ENCODE peak calls at places on chromosome 22, in eight cellular contexts. H, J, C, E, G, O, Q and Y are unnamed samples. For H3K36me3, the result is how much of the 10 kb centered on the place peaks cover.

GRCh38 chr22:37726240-37726887 is 29.5 kb downstream of the TRIOBP start:
- DNase-seq in H (no peak), G (no peak), J (no peak), Q (peak), E (no peak), O (no peak), C (no peak), Y (no peak)

GRCh38 chr22:43723816-43724215 is 88.3 kb downstream of the EFCAB6 start:
- DNase-seq in E (no peak), H (peak), C (no peak), Q (no peak), O (no peak), J (no peak), G (peak), Y (no peak)

GRCh38 chr22:44999231-44999630 is 10.6 kb downstream of the PHF21B start:
- DNase-seq in Q (no peak), E (no peak), G (no peak), J (no peak), H (no peak), O (no peak), C (no peak), Y (no peak)

GRCh38 chr22:29044657-29045176 is 16.9 kb downstream of the C22orf31 start:
- DNase-seq in Q (peak), E (no peak), O (peak), J (no peak), G (no peak), H (peak), C (no peak), Y (no peak)

GRCh38 chr22:45696227-45696626 is 24.6 kb downstream of the ATXN10 start:
- DNase-seq in Q (no peak), G (no peak), E (no peak), C (no peak), O (no peak), J (no peak), H (no peak), Y (no peak)

GRCh38 chr22:43515902-43516301 is 104.1 kb downstream of the MPPED1 start:
- DNase-seq in J (no peak), C (no peak), E (no peak), Q (no peak), H (no peak), G (no peak), O (no peak), Y (no peak)

GRCh38 chr22:29080061-29080975 is 7.5 kb downstream of the KREMEN1 start:
- DNase-seq in C (no peak), J (peak), O (peak), E (no peak), H (peak), Q (peak), G (peak), Y (no peak)

GRCh38 chr22:43343262-43343988 is at the start of gene SCUBE1:
- DNase-seq in J (peak), G (peak), C (peak), O (no peak), Q (peak), E (peak), H (peak), Y (no peak)

GRCh38 chr22:46239261-46240048 is 10.6 kb downstream of the CDPF1 start:
- DNase-seq in J (no peak), H (no peak), Q (no peak), E (no peak), O (no peak), G (no peak), C (no peak), Y (no peak)

GRCh38 chr22:31445642-31446041 is 44.0 kb downstream of the EIF4ENIF1 start:
- DNase-seq in G (no peak), Q (no peak), J (no peak), H (no peak), C (no peak), E (no peak), O (no peak), Y (no peak)

GRCh38 chr22:31447337-31447736 is 42.3 kb downstream of the EIF4ENIF1 start:
- DNase-seq in J (no peak), G (no peak), E (no peak), O (no peak), H (no peak), Q (no peak), C (no peak), Y (no peak)

GRCh38 chr22:31446208-31446607 is 43.4 kb downstream of the EIF4ENIF1 start:
- DNase-seq in H (no peak), G (no peak), Q (no peak), C (no peak), E (no peak), J (no peak), O (no peak), Y (no peak)

GRCh38 chr22:31448382-31448781 is 41.3 kb downstream of the EIF4ENIF1 start:
- DNase-seq in O (no peak), J (no peak), H (no peak), E (no peak), C (no peak), Q (no peak), G (no peak), Y (no peak)

DNA sequence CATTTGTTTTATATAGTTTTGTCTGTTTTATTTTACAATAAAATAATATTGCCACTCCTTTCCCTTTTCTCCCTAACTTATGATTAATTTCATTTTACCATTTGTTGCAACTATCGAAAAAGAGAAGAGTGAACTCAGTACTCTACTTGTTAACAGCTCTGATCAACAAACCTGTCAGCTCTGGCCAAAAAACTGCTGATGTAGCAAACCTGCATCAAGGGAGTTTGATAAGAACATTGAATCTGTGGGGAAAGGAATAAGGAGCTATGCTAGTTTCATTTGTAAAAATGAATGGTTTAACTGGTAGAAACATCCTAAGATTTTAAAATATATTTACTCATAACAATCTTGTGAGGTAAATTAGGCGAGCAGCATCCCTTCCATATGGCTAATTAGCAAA is 42.9 kb downstream of the EIF4ENIF1 start:
- DNase-seq in E (no peak), G (no peak), H (no peak), C (no peak), Q (no peak), O (no peak), J (no peak), Y (no peak)
- H3K36me3 ChIP-seq in E (under half), G (under half), H (under half), C (under half), Q (under half), O (half or more), J (under half), Y (under half)

GRCh38 chr22:39728236-39728860 is 157.8 kb downstream of the CACNA1I start:
- DNase-seq in H (no peak), Q (no peak), O (no peak), E (no peak), G (no peak), C (no peak), J (no peak), Y (no peak)
- H3K4me3 ChIP-seq in H (no peak), Q (no peak), O (no peak), E (no peak), G (no peak), C (no peak), J (no peak), Y (no peak)

GRCh38 chr22:19520566-19521305 is 3.5 kb downstream of the CLDN5 start:
- DNase-seq in J (no peak), O (no peak), E (no peak), C (no peak), H (no peak), Q (no peak), G (no peak), Y (no peak)
- TF ChIP-seq CTCF in J (no peak), O (no peak), E (no peak), C (no peak), H (no peak), Q (no peak), G (no peak), Y (no peak)

DNA sequence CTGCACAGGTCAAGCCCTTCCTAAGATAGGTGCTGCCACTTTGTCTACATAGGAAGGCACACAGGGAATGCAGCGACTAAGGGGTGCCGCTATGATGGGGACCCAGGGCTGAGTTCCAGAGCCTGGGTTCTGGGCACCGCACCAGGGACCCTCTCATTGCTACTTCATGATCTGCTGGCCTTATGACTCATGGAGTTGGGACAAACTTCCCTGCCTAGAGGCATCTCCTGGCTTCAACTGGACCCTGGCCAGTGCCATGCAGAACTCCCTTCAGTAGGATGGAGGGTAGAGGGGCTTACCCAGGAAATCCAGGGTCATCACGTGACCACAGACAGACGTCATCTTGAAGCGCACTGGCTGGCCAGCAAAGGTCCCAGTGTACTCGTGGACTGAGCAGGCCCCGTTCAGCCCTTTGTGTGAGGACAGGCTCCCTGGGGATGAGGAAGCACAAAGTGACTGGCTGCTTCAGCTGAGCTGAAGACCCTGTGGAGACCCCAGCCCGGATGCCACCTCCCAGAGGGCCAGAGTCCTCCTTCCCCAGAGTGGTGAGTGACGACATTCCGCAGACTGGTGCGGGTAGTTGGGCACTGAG is 8.4 kb downstream of the TOP3B start:
- DNase-seq in E (no peak), Q (no peak), J (no peak), O (no peak), H (no peak), C (no peak), G (no peak), Y (no peak)
- H3K36me3 ChIP-seq in E (under half), Q (under half), J (under half), O (under half), H (under half), C (under half), G (under half), Y (half or more)

GRCh38 chr22:27100323-27100722 is 442.9 kb downstream of the MIAT start:
- DNase-seq in Q (no peak), C (no peak), H (no peak), O (no peak), E (no peak), G (no peak), J (no peak), Y (no peak)

GRCh38 chr22:27099896-27100295 is 442.5 kb downstream of the MIAT start:
- DNase-seq in O (no peak), E (no peak), C (no peak), J (no peak), G (no peak), Q (no peak), H (no peak), Y (no peak)

GRCh38 chr22:27100789-27101188 is 443.4 kb downstream of the MIAT start:
- DNase-seq in C (peak), E (no peak), O (no peak), G (no peak), J (no peak), Q (peak), H (no peak), Y (no peak)

GRCh38 chr22:27097933-27098332 is 440.5 kb downstream of the MIAT start:
- DNase-seq in O (no peak), H (no peak), J (no peak), G (no peak), C (no peak), Q (no peak), E (no peak), Y (no peak)

DNA sequence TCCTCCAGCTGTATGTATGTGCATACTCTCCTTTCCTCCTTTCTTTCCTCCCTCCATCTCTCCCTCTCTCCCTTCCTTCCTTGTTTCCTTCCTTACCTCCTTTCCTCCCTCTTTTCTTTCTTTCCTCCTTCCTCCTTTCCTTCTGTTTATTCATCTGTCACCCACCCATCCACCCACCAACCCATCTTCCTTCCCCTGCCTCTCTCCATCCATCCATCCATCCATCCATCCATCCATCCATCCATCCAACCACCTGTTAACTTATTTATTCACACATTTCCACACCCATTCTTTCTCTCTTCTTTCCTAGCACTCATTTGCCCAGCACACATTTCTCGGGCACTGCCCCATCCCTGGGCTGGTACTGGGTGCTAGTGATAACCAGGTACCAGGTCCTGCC is 443.9 kb downstream of the MIAT start:
- DNase-seq in O (no peak), H (no peak), Q (no peak), G (no peak), C (no peak), E (no peak), J (no peak), Y (no peak)
- H3K4me3 ChIP-seq in O (no peak), H (no peak), Q (no peak), G (no peak), C (no peak), E (no peak), J (no peak), Y (peak)

GRCh38 chr22:21657361-21658118 is 8.3 kb upstream of the PPIL2 start:
- DNase-seq in C (no peak), J (no peak), O (no peak), Q (peak), E (peak), H (no peak), G (peak), Y (no peak)
- TF ChIP-seq CTCF in C (no peak), J (no peak), O (no peak), Q (no peak), E (peak), H (peak), G (peak), Y (peak)